ENCODE peak calls at places on chromosome 19, in four cellular contexts. One of them, this sample, is unnamed.

GRCh38 chr19:5115771-5116202 is 146.9 kb downstream of the KDM4B start:
- DNase-seq in lower leg skin: no peak
- DNase-seq in testis: no peak
- DNase-seq in Peyer's patch: no peak
- DNase-seq in this sample: no peak

GRCh38 chr19:661427-662196 is 1.4 kb downstream of the RNF126 start:
- DNase-seq in Peyer's patch: peak; percentile 73
- DNase-seq in lower leg skin: no peak
- DNase-seq in testis: no peak
- DNase-seq in this sample: peak; percentile 79

GRCh38 chr19:2603320-2603719 is 99.2 kb downstream of the GNG7 start:
- DNase-seq in lower leg skin: peak; percentile 94
- DNase-seq in testis: peak; percentile 66
- DNase-seq in Peyer's patch: peak; percentile 51
- DNase-seq in this sample: no peak

GRCh38 chr19:2274185-2274711 is 7.7 kb downstream of the PEAK3 start:
- DNase-seq in testis: no peak
- DNase-seq in lower leg skin: no peak
- DNase-seq in Peyer's patch: no peak
- DNase-seq in this sample: no peak

GRCh38 chr19:34351382-34351802 is 13.6 kb upstream of the GPI start:
- DNase-seq in Peyer's patch: no peak
- DNase-seq in lower leg skin: no peak
- DNase-seq in testis: no peak
- DNase-seq in this sample: no peak

GRCh38 chr19:21135433-21135832 is 6.4 kb upstream of the ZNF431 start:
- DNase-seq in Peyer's patch: no peak
- DNase-seq in lower leg skin: no peak
- DNase-seq in testis: no peak
- DNase-seq in this sample: no peak

GRCh38 chr19:38634757-38635482 is 12.5 kb upstream of the ACTN4 start:
- DNase-seq in Peyer's patch: peak; percentile 85
- DNase-seq in lower leg skin: peak; percentile 95
- DNase-seq in testis: peak; percentile 76
- DNase-seq in this sample: peak; percentile 63

GRCh38 chr19:38514812-38515633 is 81.5 kb downstream of the RYR1 start:
- DNase-seq in testis: peak; percentile 84
- DNase-seq in Peyer's patch: peak; percentile 80
- DNase-seq in lower leg skin: peak; percentile 90
- DNase-seq in this sample: peak; percentile 93

GRCh38 chr19:33241091-33241529 is 15.5 kb upstream of the SLC7A10 start:
- DNase-seq in testis: no peak
- DNase-seq in lower leg skin: no peak
- DNase-seq in Peyer's patch: peak; percentile 77
- DNase-seq in this sample: no peak

GRCh38 chr19:43941209-43941608 is 6.1 kb upstream of the ZNF45 start:
- DNase-seq in lower leg skin: no peak
- DNase-seq in Peyer's patch: no peak
- DNase-seq in testis: no peak
- DNase-seq in this sample: no peak

GRCh38 chr19:46620267-46620666 is 4.6 kb downstream of the PTGIR start:
- DNase-seq in Peyer's patch: no peak
- DNase-seq in lower leg skin: no peak
- DNase-seq in testis: no peak
- DNase-seq in this sample: no peak

GRCh38 chr19:8445488-8446001 is 770 bp downstream of the HNRNPM start:
- DNase-seq in Peyer's patch: peak; percentile 73
- DNase-seq in lower leg skin: peak; percentile 88
- DNase-seq in testis: peak; percentile 59
- DNase-seq in this sample: no peak

GRCh38 chr19:34667349-34668076 is 9.4 kb downstream of the SCGB2B2 start:
- DNase-seq in lower leg skin: no peak
- DNase-seq in testis: no peak
- DNase-seq in Peyer's patch: no peak
- DNase-seq in this sample: no peak

GRCh38 chr19:56596676-56597075 is 1.6 kb downstream of the ZNF71 start:
- DNase-seq in Peyer's patch: no peak
- DNase-seq in lower leg skin: no peak
- DNase-seq in testis: no peak
- DNase-seq in this sample: no peak

GRCh38 chr19:35021596-35021995 is 8.7 kb upstream of the SCN1B start:
- DNase-seq in testis: no peak
- DNase-seq in lower leg skin: no peak
- DNase-seq in Peyer's patch: no peak
- DNase-seq in this sample: no peak

GRCh38 chr19:12695997-12696365 is 450 bp downstream of the FBXW9 start:
- DNase-seq in lower leg skin: no peak
- DNase-seq in testis: no peak
- DNase-seq in Peyer's patch: no peak
- DNase-seq in this sample: no peak

GRCh38 chr19:38664503-38665211 is 17.2 kb downstream of the ACTN4 start:
- DNase-seq in lower leg skin: no peak
- DNase-seq in testis: no peak
- DNase-seq in Peyer's patch: no peak
- DNase-seq in this sample: no peak

GRCh38 chr19:28148554-28148953 is 1064.4 kb downstream of the UQCRFS1 start:
- DNase-seq in Peyer's patch: no peak
- DNase-seq in testis: no peak
- DNase-seq in lower leg skin: no peak
- DNase-seq in this sample: no peak

GRCh38 chr19:15107056-15108010 is at the start of gene SYDE1:
- DNase-seq in Peyer's patch: no peak
- DNase-seq in testis: no peak
- DNase-seq in lower leg skin: peak; percentile 89
- DNase-seq in this sample: no peak

GRCh38 chr19:43739836-43740235 is 14.9 kb downstream of the SMG9 start:
- DNase-seq in Peyer's patch: peak; percentile 84
- DNase-seq in lower leg skin: no peak
- DNase-seq in testis: no peak
- DNase-seq in this sample: no peak

GRCh38 chr19:35272122-35272715 is 3.5 kb downstream of the USF2 start:
- DNase-seq in lower leg skin: no peak
- DNase-seq in testis: no peak
- DNase-seq in Peyer's patch: no peak
- DNase-seq in this sample: no peak

GRCh38 chr19:56538254-56538760 is 441 bp upstream of the ZFP28 start:
- DNase-seq in Peyer's patch: peak; percentile 87
- DNase-seq in lower leg skin: peak; percentile 97
- DNase-seq in testis: peak; percentile 93
- DNase-seq in this sample: peak; percentile 66

GRCh38 chr19:54462072-54462712 is 1.4 kb downstream of the LENG9 start:
- DNase-seq in Peyer's patch: no peak
- DNase-seq in testis: no peak
- DNase-seq in lower leg skin: no peak
- DNase-seq in this sample: no peak

GRCh38 chr19:2478324-2478755 is 2.4 kb downstream of the GADD45B start:
- DNase-seq in Peyer's patch: peak; percentile 76
- DNase-seq in testis: peak; percentile 39
- DNase-seq in lower leg skin: peak; percentile 95
- DNase-seq in this sample: no peak

GRCh38 chr19:37920591-37921450 is 13.8 kb downstream of the SIPA1L3 start:
- DNase-seq in testis: no peak
- DNase-seq in Peyer's patch: no peak
- DNase-seq in lower leg skin: no peak
- DNase-seq in this sample: no peak

GRCh38 chr19:2426661-2427322 is 594 bp downstream of the TIMM13 start:
- DNase-seq in testis: peak; percentile 60
- DNase-seq in lower leg skin: peak; percentile 87
- DNase-seq in Peyer's patch: peak; percentile 56
- DNase-seq in this sample: peak; percentile 80

GRCh38 chr19:1864480-1865171 is 1.2 kb upstream of the KLF16 start:
- DNase-seq in testis: peak; percentile 70
- DNase-seq in lower leg skin: peak; percentile 95
- DNase-seq in Peyer's patch: peak; percentile 82
- DNase-seq in this sample: peak; percentile 86

GRCh38 chr19:39264306-39265290 is 3.6 kb upstream of the IFNL2 start:
- DNase-seq in Peyer's patch: no peak
- DNase-seq in testis: peak; percentile 22
- DNase-seq in lower leg skin: peak; percentile 76
- DNase-seq in this sample: no peak

GRCh38 chr19:35805518-35806102 is 7.0 kb downstream of the PRODH2 start:
- DNase-seq in Peyer's patch: no peak
- DNase-seq in testis: no peak
- DNase-seq in lower leg skin: no peak
- DNase-seq in this sample: no peak

GRCh38 chr19:33022472-33023116 is 42.1 kb downstream of the RHPN2 start:
- DNase-seq in testis: no peak
- DNase-seq in lower leg skin: no peak
- DNase-seq in Peyer's patch: no peak
- DNase-seq in this sample: no peak

GRCh38 chr19:54388001-54388802 is 23.5 kb upstream of the LAIR1 start:
- DNase-seq in testis: peak; percentile 34
- DNase-seq in lower leg skin: no peak
- DNase-seq in Peyer's patch: peak; percentile 51
- DNase-seq in this sample: no peak

GRCh38 chr19:54727562-54727961 is 3.3 kb downstream of the KIR3DL3 start:
- DNase-seq in Peyer's patch: no peak
- DNase-seq in lower leg skin: peak; percentile 42
- DNase-seq in testis: no peak
- DNase-seq in this sample: no peak

GRCh38 chr19:49664171-49665070 is 1.2 kb downstream of the IRF3 start:
- DNase-seq in Peyer's patch: peak; percentile 97
- DNase-seq in lower leg skin: peak; percentile 99
- DNase-seq in testis: peak; percentile 93
- DNase-seq in this sample: peak; percentile 83
- TF ChIP-seq POLR2A in Peyer's patch: peak; percentile 48
- TF ChIP-seq POLR2A in lower leg skin: no peak
- TF ChIP-seq POLR2A in testis: no peak
- TF ChIP-seq POLR2A in this sample: peak; percentile 18

GRCh38 chr19:10717356-10718204 is at the start of gene DNM2:
- DNase-seq in lower leg skin: peak; percentile 99
- DNase-seq in Peyer's patch: peak; percentile 99
- DNase-seq in testis: peak; percentile 99
- DNase-seq in this sample: peak; percentile 94
- TF ChIP-seq POLR2A in lower leg skin: no peak
- TF ChIP-seq POLR2A in Peyer's patch: peak; percentile 94
- TF ChIP-seq POLR2A in testis: no peak
- TF ChIP-seq POLR2A in this sample: peak; percentile 71

GRCh38 chr19:58440556-58440955 is 603 bp upstream of the ZNF132 start:
- DNase-seq in testis: no peak
- DNase-seq in Peyer's patch: no peak
- DNase-seq in lower leg skin: no peak
- DNase-seq in this sample: no peak

GRCh38 chr19:58434217-58434616 is 5.7 kb downstream of the ZNF132 start:
- DNase-seq in lower leg skin: no peak
- DNase-seq in Peyer's patch: no peak
- DNase-seq in testis: no peak
- DNase-seq in this sample: no peak

GRCh38 chr19:58439576-58440554 is at the start of gene ZNF132:
- DNase-seq in Peyer's patch: peak; percentile 92
- DNase-seq in testis: peak; percentile 100
- DNase-seq in lower leg skin: peak; percentile 99
- DNase-seq in this sample: peak; percentile 98
- TF ChIP-seq POLR2A in Peyer's patch: no peak
- TF ChIP-seq POLR2A in testis: no peak
- TF ChIP-seq POLR2A in lower leg skin: no peak
- TF ChIP-seq POLR2A in this sample: no peak

GRCh38 chr19:49924004-49924880 is 4.8 kb upstream of the ATF5 start:
- DNase-seq in testis: no peak
- DNase-seq in Peyer's patch: no peak
- DNase-seq in lower leg skin: no peak
- DNase-seq in this sample: no peak
- TF ChIP-seq POLR2A in testis: no peak
- TF ChIP-seq POLR2A in Peyer's patch: no peak
- TF ChIP-seq POLR2A in lower leg skin: no peak
- TF ChIP-seq POLR2A in this sample: no peak

GRCh38 chr19:18863843-18864362 is 32.1 kb downstream of the CERS1 start:
- DNase-seq in testis: no peak
- DNase-seq in Peyer's patch: no peak
- DNase-seq in lower leg skin: no peak
- DNase-seq in this sample: no peak
- TF ChIP-seq POLR2A in testis: no peak
- TF ChIP-seq POLR2A in Peyer's patch: no peak
- TF ChIP-seq POLR2A in lower leg skin: no peak
- TF ChIP-seq POLR2A in this sample: no peak

GRCh38 chr19:16111160-16111908 is at the start of gene RAB8A:
- DNase-seq in lower leg skin: peak; percentile 100
- DNase-seq in Peyer's patch: peak; percentile 100
- DNase-seq in testis: peak; percentile 99
- DNase-seq in this sample: peak; percentile 98

GRCh38 chr19:16115309-16116039 is 3.8 kb downstream of the RAB8A start:
- DNase-seq in lower leg skin: no peak
- DNase-seq in Peyer's patch: no peak
- DNase-seq in testis: no peak
- DNase-seq in this sample: no peak

GRCh38 chr19:16113727-16114126 is 2.0 kb downstream of the RAB8A start:
- DNase-seq in lower leg skin: no peak
- DNase-seq in testis: no peak
- DNase-seq in Peyer's patch: no peak
- DNase-seq in this sample: no peak

GRCh38 chr19:16112778-16113177 is 1.1 kb downstream of the RAB8A start:
- DNase-seq in lower leg skin: no peak
- DNase-seq in testis: no peak
- DNase-seq in Peyer's patch: no peak
- DNase-seq in this sample: no peak

DNA sequence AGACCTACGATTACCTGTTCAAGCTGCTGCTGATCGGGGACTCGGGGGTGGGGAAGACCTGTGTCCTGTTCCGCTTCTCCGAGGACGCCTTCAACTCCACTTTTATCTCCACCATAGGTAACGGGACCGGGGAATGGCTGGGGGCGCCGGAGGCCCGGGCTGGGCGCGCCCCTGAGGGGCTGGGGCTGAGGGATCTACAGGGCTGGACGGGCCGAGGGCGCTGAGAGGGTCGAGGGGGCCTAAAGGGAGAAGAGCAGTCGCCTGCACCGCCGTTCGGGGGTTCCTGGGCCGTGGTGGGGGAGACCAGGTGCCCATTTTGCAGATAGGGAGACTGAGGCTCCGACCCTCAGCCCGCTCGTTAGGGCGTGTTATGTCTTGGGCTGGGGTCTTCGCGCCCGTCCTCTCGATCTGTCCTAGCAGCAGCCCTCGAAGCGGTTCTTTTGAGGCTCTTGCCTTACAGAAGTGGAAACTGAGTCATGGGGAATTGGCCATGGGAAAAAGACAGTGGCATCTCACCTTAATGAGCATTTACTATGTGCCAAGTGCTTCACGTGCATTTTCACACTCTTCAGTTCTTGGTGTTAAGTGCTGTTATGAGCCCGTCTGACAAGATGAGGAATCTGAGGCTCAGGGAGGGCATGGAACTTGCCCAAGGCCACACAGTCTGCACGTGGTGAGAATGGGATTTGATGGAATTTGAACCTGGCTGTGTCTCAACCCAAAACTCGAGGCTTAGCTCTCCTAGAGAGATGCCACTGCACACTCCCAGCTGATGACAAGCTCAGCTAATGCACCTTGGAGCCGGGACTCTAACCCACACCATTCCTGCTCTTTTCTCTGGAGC is 442 bp downstream of the RAB8A start:
- DNase-seq in testis: no peak
- DNase-seq in lower leg skin: no peak
- DNase-seq in Peyer's patch: no peak
- DNase-seq in this sample: no peak
- TF ChIP-seq POLR2A in testis: no peak
- TF ChIP-seq POLR2A in lower leg skin: no peak
- TF ChIP-seq POLR2A in Peyer's patch: peak; percentile 56
- TF ChIP-seq POLR2A in this sample: peak; percentile 84

GRCh38 chr19:41397086-41398041 is at the start of the genes BCKDHA and EXOSC5:
- DNase-seq in testis: peak; percentile 100
- DNase-seq in Peyer's patch: peak; percentile 99
- DNase-seq in lower leg skin: peak; percentile 100
- DNase-seq in this sample: peak; percentile 92
- TF ChIP-seq POLR2A in testis: no peak
- TF ChIP-seq POLR2A in Peyer's patch: peak; percentile 29
- TF ChIP-seq POLR2A in lower leg skin: no peak
- TF ChIP-seq POLR2A in this sample: peak; percentile 81

This sample was measured in GM12891.